ENCODE peak calls at places on chromosomes 1 and 21, in four cellular contexts. I is mucosa of gallbladder, E is GM06990, Q is EH. C is an unnamed sample.

GRCh38 chr1:22089134-22089571 is 36.6 kb downstream of the CDC42 start:
- DNase-seq in I (no peak), E (peak; percentile 20), Q (no peak), C (no peak)

GRCh38 chr1:201286445-201286844 is 3.1 kb downstream of the PKP1 start:
- DNase-seq in I (no peak), E (no peak), Q (no peak), C (no peak)

GRCh38 chr1:41735587-41736290 is 183.0 kb downstream of the HIVEP3 start:
- DNase-seq in I (no peak), E (no peak), Q (no peak), C (no peak)

GRCh38 chr21:32457360-32457840 is 44.9 kb downstream of the EVA1C start:
- DNase-seq in I (peak; percentile 64), E (no peak), Q (peak; percentile 59), C (no peak)

GRCh38 chr1:167060141-167061072 is 29.8 kb downstream of the GPA33 start:
- DNase-seq in I (no peak), E (no peak), Q (no peak), C (peak; percentile 35)

GRCh38 chr1:184425449-184426277 is 38.8 kb downstream of the C1orf21 start:
- DNase-seq in I (peak; percentile 49), E (no peak), Q (no peak), C (no peak)

GRCh38 chr1:86965012-86965826 is 50.8 kb downstream of the HS2ST1 start:
- DNase-seq in I (no peak), E (no peak), Q (peak; percentile 55), C (peak; percentile 52)

GRCh38 chr1:210362526-210362925 is 33.8 kb downstream of the HHAT start:
- DNase-seq in I (peak; percentile 33), E (no peak), Q (peak; percentile 80), C (no peak)

GRCh38 chr21:41616063-41616591 is 108.2 kb upstream of the TMPRSS2 start:
- DNase-seq in I (no peak), E (no peak), Q (peak; percentile 99), C (no peak)

GRCh38 chr1:202968895-202969295 is 1.8 kb upstream of the CYB5R1 start:
- DNase-seq in I (peak; percentile 66), E (peak; percentile 53), Q (peak; percentile 69), C (peak; percentile 77)

GRCh38 chr1:228304225-228304624 is 96.4 kb downstream of the OBSCN start:
- DNase-seq in I (no peak), E (no peak), Q (no peak), C (no peak)

GRCh38 chr1:203267347-203267846 is 37.9 kb upstream of the BTG2 start:
- DNase-seq in I (peak; percentile 88), E (peak; percentile 81), Q (peak; percentile 87), C (peak; percentile 87)

GRCh38 chr1:24905979-24906720 is 23.9 kb downstream of the RUNX3 start:
- DNase-seq in I (no peak), E (no peak), Q (no peak), C (no peak)

GRCh38 chr1:236753554-236753953 is 41.5 kb upstream of the MTR start:
- DNase-seq in I (peak; percentile 16), E (no peak), Q (peak; percentile 58), C (peak; percentile 31)

GRCh38 chr1:220300442-220301121 is 28.3 kb upstream of the RAB3GAP2 start:
- DNase-seq in I (peak; percentile 69), E (no peak), Q (peak; percentile 91), C (no peak)

GRCh38 chr1:88763649-88764406 is 79.8 kb downstream of the PKN2 start:
- DNase-seq in I (no peak), E (no peak), Q (peak; percentile 84), C (no peak)

GRCh38 chr21:33258475-33258874 is 7.7 kb upstream of the IL10RB start:
- DNase-seq in I (no peak), E (no peak), Q (no peak), C (no peak)

GRCh38 chr1:243792401-243792800 is 57.6 kb downstream of the AKT3 start:
- DNase-seq in I (no peak), E (no peak), Q (no peak), C (no peak)